ENCODE peak calls at places on chromosomes 6 and 20, in four cellular contexts. One of them, this sample, is unnamed.
A peak's percentile ranks its signal among the peaks of the same experiment; 100 is the strongest.

GRCh38 chr6:18245079-18245478 is 19.3 kb downstream of the DEK start:
- DNase-seq in H1: no peak
- DNase-seq in K562: no peak
- DNase-seq in HL-60: no peak
- DNase-seq in this sample: no peak

GRCh38 chr6:23140879-23141278 is 571.5 kb downstream of the HDGFL1 start:
- DNase-seq in HL-60: no peak
- DNase-seq in H1: no peak
- DNase-seq in K562: no peak
- DNase-seq in this sample: no peak

GRCh38 chr20:56689318-56689717 is 60.2 kb downstream of the TFAP2C start:
- DNase-seq in HL-60: no peak
- DNase-seq in K562: no peak
- DNase-seq in H1: no peak
- DNase-seq in this sample: no peak

GRCh38 chr20:1331801-1332453 is 3.0 kb upstream of the SDCBP2 start:
- DNase-seq in HL-60: no peak
- DNase-seq in K562: no peak
- DNase-seq in H1: no peak
- DNase-seq in this sample: no peak

GRCh38 chr6:74931567-74931966 is 274.3 kb downstream of the COL12A1 start:
- DNase-seq in K562: no peak
- DNase-seq in HL-60: no peak
- DNase-seq in H1: no peak
- DNase-seq in this sample: no peak

GRCh38 chr20:45305262-45305661 is 1.4 kb upstream of the RBPJL start:
- DNase-seq in H1: no peak
- DNase-seq in K562: no peak
- DNase-seq in HL-60: no peak
- DNase-seq in this sample: no peak

GRCh38 chr20:44993343-44993742 is 27.0 kb downstream of the STK4 start:
- DNase-seq in HL-60: no peak
- DNase-seq in K562: no peak
- DNase-seq in H1: no peak
- DNase-seq in this sample: no peak

GRCh38 chr6:87901613-87902012 is 146.0 kb upstream of the SPACA1 start:
- DNase-seq in K562: no peak
- DNase-seq in HL-60: no peak
- DNase-seq in H1: no peak
- DNase-seq in this sample: no peak

GRCh38 chr6:100460650-100461204 is 4.0 kb downstream of the SIM1 start:
- DNase-seq in K562: no peak
- DNase-seq in HL-60: no peak
- DNase-seq in H1: no peak
- DNase-seq in this sample: no peak

GRCh38 chr6:126422912-126423311 is 83.0 kb downstream of the CENPW start:
- DNase-seq in K562: no peak
- DNase-seq in HL-60: no peak
- DNase-seq in H1: no peak
- DNase-seq in this sample: no peak

GRCh38 chr6:169866140-169866534 is 114.7 kb downstream of the ERMARD start:
- DNase-seq in HL-60: no peak
- DNase-seq in K562: no peak
- DNase-seq in H1: no peak
- DNase-seq in this sample: no peak

GRCh38 chr6:44304282-44305199 is 8.6 kb downstream of the AARS2 start:
- DNase-seq in H1: no peak
- DNase-seq in K562: peak; percentile 75
- DNase-seq in HL-60: peak; percentile 21
- DNase-seq in this sample: no peak

GRCh38 chr6:753486-753885 is 60.5 kb upstream of the EXOC2 start:
- DNase-seq in HL-60: no peak
- DNase-seq in K562: no peak
- DNase-seq in H1: no peak
- DNase-seq in this sample: no peak

GRCh38 chr6:89970609-89971337 is 76.5 kb downstream of the GJA10 start:
- DNase-seq in HL-60: peak; percentile 44
- DNase-seq in H1: no peak
- DNase-seq in K562: peak; percentile 69
- DNase-seq in this sample: no peak

GRCh38 chr20:47334022-47334551 is 22.4 kb downstream of the ZMYND8 start:
- DNase-seq in K562: no peak
- DNase-seq in H1: no peak
- DNase-seq in HL-60: no peak
- DNase-seq in this sample: no peak

GRCh38 chr6:96657344-96657743 is 94.4 kb downstream of the FHL5 start:
- DNase-seq in HL-60: no peak
- DNase-seq in H1: no peak
- DNase-seq in K562: no peak
- DNase-seq in this sample: no peak

GRCh38 chr6:87848616-87849015 is 146.6 kb upstream of the AKIRIN2 start:
- DNase-seq in HL-60: no peak
- DNase-seq in K562: no peak
- DNase-seq in H1: no peak
- DNase-seq in this sample: no peak

GRCh38 chr6:153931431-153931830 is 107.6 kb upstream of the OPRM1 start:
- DNase-seq in K562: no peak
- DNase-seq in H1: no peak
- DNase-seq in HL-60: no peak
- DNase-seq in this sample: no peak

GRCh38 chr20:4573564-4574355 is 147.9 kb upstream of the PRND start:
- DNase-seq in H1: no peak
- DNase-seq in K562: no peak
- DNase-seq in HL-60: no peak
- DNase-seq in this sample: no peak

GRCh38 chr6:32254761-32255211 is 30.9 kb upstream of the NOTCH4 start:
- DNase-seq in HL-60: no peak
- DNase-seq in H1: no peak
- DNase-seq in K562: no peak
- DNase-seq in this sample: no peak

GRCh38 chr6:30002871-30003270 is 58.2 kb upstream of the POLR1H start:
- DNase-seq in K562: no peak
- DNase-seq in H1: no peak
- DNase-seq in HL-60: no peak
- DNase-seq in this sample: no peak

GRCh38 chr20:57656821-57657536 is 36.8 kb upstream of the ZBP1 start:
- DNase-seq in H1: no peak
- DNase-seq in K562: no peak
- DNase-seq in HL-60: no peak
- DNase-seq in this sample: no peak

GRCh38 chr6:110491644-110492317 is 15.4 kb upstream of the SLC22A16 start:
- DNase-seq in HL-60: no peak
- DNase-seq in K562: peak; percentile 18
- DNase-seq in H1: no peak
- DNase-seq in this sample: no peak

GRCh38 chr6:138346302-138347195 is 31.2 kb upstream of the SMIM28 start:
- DNase-seq in H1: no peak
- DNase-seq in K562: no peak
- DNase-seq in HL-60: no peak
- DNase-seq in this sample: no peak

GRCh38 chr6:12545837-12546658 is 170.5 kb upstream of the PHACTR1 start:
- DNase-seq in K562: no peak
- DNase-seq in HL-60: no peak
- DNase-seq in H1: no peak
- DNase-seq in this sample: no peak

GRCh38 chr20:21125072-21125848 is 622 bp upstream of the KIZ start:
- DNase-seq in H1: no peak
- DNase-seq in HL-60: no peak
- DNase-seq in K562: peak; percentile 34
- DNase-seq in this sample: no peak

GRCh38 chr6:1586256-1586655 is 23.5 kb upstream of the FOXC1 start:
- DNase-seq in K562: no peak
- DNase-seq in H1: no peak
- DNase-seq in HL-60: no peak
- DNase-seq in this sample: no peak

GRCh38 chr6:138416201-138416600 is 12.2 kb downstream of the HEBP2 start:
- DNase-seq in H1: no peak
- DNase-seq in HL-60: no peak
- DNase-seq in K562: no peak
- DNase-seq in this sample: no peak

GRCh38 chr20:34452281-34452982 is 63.8 kb upstream of the DYNLRB1 start:
- DNase-seq in H1: no peak
- DNase-seq in HL-60: no peak
- DNase-seq in K562: no peak
- DNase-seq in this sample: no peak

GRCh38 chr20:36167826-36168634 is 13.5 kb downstream of the EPB41L1 start:
- DNase-seq in K562: peak; percentile 53
- DNase-seq in HL-60: no peak
- DNase-seq in H1: no peak
- DNase-seq in this sample: no peak

GRCh38 chr6:91029211-91029610 is 442.3 kb upstream of the MAP3K7 start:
- DNase-seq in H1: no peak
- DNase-seq in K562: no peak
- DNase-seq in HL-60: no peak
- DNase-seq in this sample: no peak

DNA sequence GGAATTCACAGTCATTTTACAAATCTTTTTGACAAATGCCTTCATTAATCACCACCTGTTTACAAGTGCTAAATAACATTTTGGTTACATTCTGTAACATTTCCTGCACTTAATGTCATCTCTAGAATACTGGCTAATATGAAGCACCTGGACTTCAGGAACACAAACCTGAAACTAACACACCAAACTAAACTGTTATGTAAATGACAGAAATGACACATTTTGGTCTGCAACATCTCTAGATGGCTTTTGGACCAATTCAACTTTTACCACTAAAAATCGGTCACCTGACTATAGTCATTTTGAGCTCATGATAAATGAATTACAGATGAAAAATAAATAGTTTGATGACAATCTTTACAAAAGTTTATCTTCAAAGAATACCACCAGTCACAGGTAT is 80.6 kb downstream of the ATG5 start:
- DNase-seq in HL-60: no peak
- DNase-seq in K562: no peak
- DNase-seq in H1: no peak
- DNase-seq in this sample: peak; percentile 20
- TF ChIP-seq GABPA in HL-60: no peak
- TF ChIP-seq GABPA in K562: no peak
- TF ChIP-seq GABPA in H1: no peak
- TF ChIP-seq GABPA in this sample: no peak

GRCh38 chr6:51166914-51167313 is 348.2 kb downstream of the TFAP2B start:
- DNase-seq in HL-60: no peak
- DNase-seq in H1: no peak
- DNase-seq in K562: peak; percentile 82
- DNase-seq in this sample: no peak
- TF ChIP-seq GABPA in HL-60: no peak
- TF ChIP-seq GABPA in H1: no peak
- TF ChIP-seq GABPA in K562: no peak
- TF ChIP-seq GABPA in this sample: no peak

GRCh38 chr6:123333000-123333756 is 303.6 kb downstream of the TRDN start:
- DNase-seq in HL-60: no peak
- DNase-seq in K562: no peak
- DNase-seq in H1: no peak
- DNase-seq in this sample: no peak
- TF ChIP-seq GABPA in HL-60: no peak
- TF ChIP-seq GABPA in K562: no peak
- TF ChIP-seq GABPA in H1: no peak
- TF ChIP-seq GABPA in this sample: no peak

GRCh38 chr20:51750037-51750769 is 18.0 kb downstream of the ATP9A start:
- DNase-seq in HL-60: no peak
- DNase-seq in K562: no peak
- DNase-seq in H1: no peak
- DNase-seq in this sample: no peak
- TF ChIP-seq GABPA in HL-60: no peak
- TF ChIP-seq GABPA in K562: no peak
- TF ChIP-seq GABPA in H1: no peak
- TF ChIP-seq GABPA in this sample: no peak

GRCh38 chr6:147000545-147001488 is 203.4 kb upstream of the STXBP5 start:
- DNase-seq in HL-60: no peak
- DNase-seq in K562: peak; percentile 74
- DNase-seq in H1: no peak
- DNase-seq in this sample: no peak
- TF ChIP-seq GABPA in HL-60: no peak
- TF ChIP-seq GABPA in K562: no peak
- TF ChIP-seq GABPA in H1: no peak
- TF ChIP-seq GABPA in this sample: no peak

DNA sequence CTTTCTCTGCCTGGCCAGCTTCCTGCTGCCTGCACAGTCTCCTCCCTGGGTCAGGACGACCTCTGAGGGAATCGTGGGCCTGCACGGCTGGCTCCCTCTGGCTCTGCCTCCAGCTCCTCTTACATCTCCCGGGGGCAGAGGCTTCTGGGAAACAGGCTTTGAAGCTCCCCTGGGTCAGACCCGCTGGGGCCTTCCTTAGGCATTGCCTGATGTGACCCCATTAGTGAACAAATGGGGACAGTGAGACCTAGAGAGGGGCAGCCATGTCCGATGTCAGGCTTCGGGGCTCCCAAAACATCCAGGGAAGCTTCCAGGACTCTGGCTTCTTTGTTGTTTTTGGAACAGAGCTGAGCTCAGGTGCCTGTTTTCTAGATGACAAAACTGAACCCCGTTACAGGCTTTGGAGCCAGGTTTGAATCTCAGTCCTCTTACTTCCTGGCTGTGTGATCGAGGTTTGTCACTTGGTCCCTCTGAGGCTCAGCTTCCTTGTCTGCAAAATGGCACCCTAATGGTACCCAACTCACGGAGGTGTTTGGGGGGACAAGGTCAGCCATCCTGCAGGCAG is 94.3 kb downstream of the CEBPB start:
- DNase-seq in H1: no peak
- DNase-seq in K562: no peak
- DNase-seq in HL-60: no peak
- DNase-seq in this sample: no peak
- TF ChIP-seq GABPA in H1: no peak
- TF ChIP-seq GABPA in K562: no peak
- TF ChIP-seq GABPA in HL-60: no peak
- TF ChIP-seq GABPA in this sample: no peak

GRCh38 chr6:8131265-8131897 is 29.0 kb upstream of the EEF1E1 start:
- DNase-seq in H1: peak; percentile 31
- DNase-seq in HL-60: peak; percentile 45
- DNase-seq in K562: peak; percentile 75
- DNase-seq in this sample: no peak
- TF ChIP-seq GABPA in H1: no peak
- TF ChIP-seq GABPA in HL-60: no peak
- TF ChIP-seq GABPA in K562: no peak
- TF ChIP-seq GABPA in this sample: no peak

DNA sequence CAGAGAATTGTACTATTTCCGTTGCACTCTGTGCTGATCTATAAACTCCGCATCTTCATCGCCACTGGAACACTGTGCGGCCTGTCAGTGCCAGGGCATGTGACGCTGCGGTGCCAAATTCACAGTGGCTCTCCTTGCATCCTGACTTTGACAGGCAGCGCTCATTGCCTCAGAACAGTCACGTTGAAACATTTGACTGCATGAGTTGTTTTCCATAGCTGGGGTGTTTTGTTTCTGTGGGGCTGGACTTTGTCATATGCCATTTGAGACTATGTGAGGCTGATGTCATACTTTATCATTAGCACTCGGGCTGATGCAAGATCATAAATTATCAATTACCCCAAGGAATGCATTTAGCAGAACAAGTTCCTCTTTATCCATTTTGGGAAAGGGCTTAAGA is 32.7 kb downstream of the CFAP61 start:
- DNase-seq in K562: no peak
- DNase-seq in H1: no peak
- DNase-seq in HL-60: no peak
- DNase-seq in this sample: no peak
- TF ChIP-seq GABPA in K562: no peak
- TF ChIP-seq GABPA in H1: no peak
- TF ChIP-seq GABPA in HL-60: no peak
- TF ChIP-seq GABPA in this sample: no peak